ENCODE peak calls at places on chromosome 22, in seven cellular contexts. N is colonic mucosa; O is OCI-LY7; C is heart right ventricle; R is CD8-positive, alpha-beta T cell; K is endodermal cell; W is endothelial cell of umbilical vein. I is an unnamed sample.

GRCh38 chr22:35870517-35871275 is 153.0 kb downstream of the APOL5 start:
- DNase-seq in W (no peak), R (no peak), O (no peak), K (no peak), N (no peak), C (no peak), I (no peak)

GRCh38 chr22:17712441-17712840 is 61.8 kb downstream of the BID start:
- DNase-seq in N (no peak), O (no peak), R (no peak), W (peak; percentile 57), C (no peak), K (no peak), I (no peak)

GRCh38 chr22:19720150-19720827 is 3.0 kb upstream of the GP1BB start:
- DNase-seq in C (peak; percentile 9), W (no peak), R (no peak), K (no peak), O (no peak), N (no peak), I (no peak)

GRCh38 chr22:33781396-33781795 is 138.9 kb downstream of the LARGE1 start:
- DNase-seq in N (no peak), C (no peak), R (no peak), K (no peak), O (no peak), W (no peak), I (no peak)

GRCh38 chr22:38452373-38453064 is 2.5 kb downstream of the KCNJ4 start:
- DNase-seq in W (no peak), R (no peak), O (no peak), K (peak; percentile 57), N (no peak), C (peak; percentile 71), I (no peak)

GRCh38 chr22:43749473-43749872 is 62.6 kb downstream of the EFCAB6 start:
- DNase-seq in W (no peak), K (peak; percentile 59), O (no peak), N (no peak), C (no peak), R (no peak), I (no peak)

GRCh38 chr22:28992565-28993326 is 68.9 kb downstream of the C22orf31 start:
- DNase-seq in R (no peak), O (no peak), N (no peak), C (no peak), K (no peak), W (no peak), I (no peak)

GRCh38 chr22:45788530-45788929 is 116.9 kb downstream of the ATXN10 start:
- DNase-seq in C (no peak), K (no peak), W (no peak), N (no peak), R (no peak), O (no peak), I (no peak)

GRCh38 chr22:39622881-39623367 is 52.4 kb downstream of the CACNA1I start:
- DNase-seq in R (peak; percentile 39), O (no peak), K (peak; percentile 95), W (peak; percentile 28), C (peak; percentile 66), N (peak; percentile 70), I (peak; percentile 69)

GRCh38 chr22:32079110-32080089 is 36.3 kb downstream of the SLC5A1 start:
- DNase-seq in C (no peak), O (no peak), N (no peak), K (peak; percentile 69), W (peak; percentile 5), R (no peak), I (no peak)

GRCh38 chr22:48021946-48022345 is 1259.5 kb downstream of the TBC1D22A start:
- DNase-seq in K (no peak), W (no peak), N (no peak), R (no peak), O (peak; percentile 43), C (no peak), I (no peak)

GRCh38 chr22:32674925-32675825 is 126.3 kb upstream of the TIMP3 start:
- DNase-seq in N (no peak), O (no peak), W (no peak), R (no peak), C (no peak), K (no peak), I (no peak)

GRCh38 chr22:35301370-35301874 is 1.7 kb downstream of the TOM1 start:
- DNase-seq in N (no peak), C (no peak), W (no peak), R (no peak), K (no peak), O (no peak), I (peak; percentile 77)

GRCh38 chr22:39243443-39244072 is 1.2 kb downstream of the PDGFB start:
- DNase-seq in O (no peak), W (no peak), C (no peak), K (peak; percentile 78), N (no peak), R (no peak), I (no peak)

GRCh38 chr22:40004836-40005235 is 10.1 kb downstream of the FAM83F start:
- DNase-seq in W (no peak), K (no peak), O (no peak), N (no peak), C (no peak), R (no peak), I (no peak)

GRCh38 chr22:33811686-33812085 is 108.6 kb downstream of the LARGE1 start:
- DNase-seq in K (no peak), R (no peak), W (no peak), N (peak; percentile 50), C (peak; percentile 23), O (no peak), I (no peak)

GRCh38 chr22:42994917-42995562 is 19.9 kb downstream of the PACSIN2 start:
- DNase-seq in R (no peak), O (peak; percentile 12), C (no peak), N (peak; percentile 76), W (peak; percentile 66), K (no peak), I (peak; percentile 65)

GRCh38 chr22:27252282-27253049 is 549.1 kb downstream of the MN1 start:
- DNase-seq in O (no peak), R (no peak), C (no peak), K (no peak), W (peak; percentile 47), N (no peak), I (no peak)

GRCh38 chr22:33823552-33823951 is 96.7 kb downstream of the LARGE1 start:
- DNase-seq in R (no peak), C (no peak), N (no peak), W (no peak), K (no peak), O (no peak), I (no peak)

GRCh38 chr22:45757936-45758335 is 86.3 kb downstream of the ATXN10 start:
- DNase-seq in K (no peak), O (no peak), N (no peak), W (no peak), R (no peak), C (no peak), I (no peak)

GRCh38 chr22:23068832-23069385 is 1.4 kb upstream of the GNAZ start:
- DNase-seq in K (peak; percentile 54), O (no peak), N (no peak), C (no peak), R (no peak), W (no peak), I (peak; percentile 13)

GRCh38 chr22:45424241-45424731 is 10.8 kb downstream of the RIBC2 start:
- DNase-seq in K (no peak), R (no peak), C (no peak), O (no peak), N (no peak), W (no peak), I (peak; percentile 86)

GRCh38 chr22:31933816-31934482 is 10.4 kb upstream of the YWHAH start:
- DNase-seq in R (no peak), O (no peak), K (no peak), W (no peak), C (no peak), N (no peak), I (no peak)

GRCh38 chr22:17783317-17783716 is 9.0 kb upstream of the BID start:
- DNase-seq in O (no peak), R (no peak), K (no peak), C (no peak), N (no peak), W (no peak), I (no peak)

DNA sequence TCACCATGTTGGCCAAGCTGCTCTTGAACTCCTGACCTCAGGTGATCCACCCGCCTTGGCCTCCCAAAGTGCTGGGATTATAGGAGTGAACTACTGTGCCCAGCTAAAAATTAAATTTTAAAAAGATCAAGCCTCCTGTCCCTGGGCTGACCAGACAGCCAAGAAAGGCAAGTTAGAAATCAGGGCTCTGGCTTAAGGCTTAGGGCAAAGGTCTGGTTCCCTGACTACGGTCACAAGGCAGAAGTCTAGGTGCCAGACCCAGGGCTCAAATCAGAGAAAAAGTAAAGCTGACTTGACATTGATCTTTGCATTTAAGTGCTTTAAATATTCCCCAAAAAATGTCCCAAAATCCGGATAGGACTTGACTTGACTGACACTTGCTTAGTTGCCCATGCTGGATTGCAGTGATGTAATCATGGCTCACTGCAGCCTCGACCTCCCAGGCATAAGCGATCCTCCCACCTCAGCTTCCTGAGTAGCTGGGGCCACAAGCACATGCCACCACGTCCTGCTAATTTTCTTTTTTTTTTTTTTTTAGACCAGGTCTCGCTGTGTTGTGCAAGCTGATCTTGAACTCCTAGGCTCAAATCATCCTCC is 17.3 kb upstream of the CRKL start:
- DNase-seq in K (no peak), C (no peak), N (no peak), R (no peak), W (no peak), O (no peak), I (no peak)
- TF ChIP-seq CTCF in K (no peak), C (no peak), N (no peak), R (no peak), W (no peak), O (no peak), I (no peak)

DNA sequence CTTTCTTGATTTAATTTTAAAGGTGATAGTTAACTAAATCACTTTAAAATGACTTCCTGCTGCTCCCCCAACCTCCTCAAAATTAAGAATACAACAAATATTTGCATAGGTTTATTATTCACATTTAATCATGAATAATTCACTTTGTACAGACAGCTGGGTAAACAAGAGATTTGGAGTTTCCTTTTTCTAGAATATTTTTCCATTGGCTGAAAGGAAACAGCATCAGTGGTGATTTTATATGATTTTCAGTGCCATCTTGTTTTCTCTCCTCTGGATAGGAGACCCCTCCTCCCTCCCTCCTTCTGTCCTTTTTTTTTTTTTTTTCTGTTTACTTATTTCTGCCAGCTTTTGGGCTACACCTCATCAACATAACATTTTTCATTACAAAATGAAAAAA is 60.5 kb downstream of the LIF start:
- DNase-seq in C (no peak), R (no peak), K (no peak), O (no peak), W (no peak), N (no peak), I (no peak)
- H3K27ac ChIP-seq in C (no peak overlapping the region), R (no peak overlapping the region), K (no peak overlapping the region), O (no peak overlapping the region), W (no peak overlapping the region), N (no peak overlapping the region), I (no peak overlapping the region)

DNA sequence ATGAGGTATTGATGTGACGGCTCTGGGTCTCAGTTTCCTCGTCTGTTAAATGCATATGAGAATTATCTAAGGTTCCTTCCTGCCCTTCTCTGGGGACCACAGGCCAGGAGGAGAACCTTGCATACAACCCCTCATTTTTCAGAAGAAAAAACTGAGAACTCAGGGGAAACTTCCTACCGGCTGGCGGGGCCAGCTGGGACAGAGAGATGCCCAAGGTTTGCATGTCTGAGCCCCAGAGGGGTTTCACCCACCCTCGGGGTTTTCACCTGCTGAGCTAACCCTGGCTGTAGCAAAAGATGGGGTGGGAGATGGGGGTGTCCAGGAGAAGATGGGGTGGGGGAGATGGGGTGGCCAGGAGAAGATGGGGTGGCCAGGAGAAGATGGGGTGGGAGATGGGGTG is 4.3 kb downstream of the TNFRSF13C start:
- DNase-seq in W (no peak), R (no peak), C (no peak), N (no peak), K (no peak), O (peak; percentile 58), I (no peak)
- H3K4me3 ChIP-seq in W (no peak overlapping the region), R (no peak overlapping the region), C (no peak overlapping the region), N (no peak overlapping the region), K (no peak overlapping the region), O (peak overlapping the region; percentile 6), I (no peak overlapping the region)

GRCh38 chr22:24155597-24156145 is 25.6 kb upstream of the SUSD2 start:
- DNase-seq in K (peak; percentile 83), N (peak; percentile 78), C (peak; percentile 86), O (peak; percentile 68), W (peak; percentile 72), R (peak; percentile 18), I (peak; percentile 89)
- TF ChIP-seq CTCF in K (peak; percentile 78), N (peak; percentile 10), C (peak; percentile 41), O (peak; percentile 85), W (peak; percentile 58), R (peak; percentile 37), I (peak; percentile 60)

I was measured in lower lobe of right lung.